ENCODE peak calls at places on chromosomes 2 and 18, in nine cellular contexts. G, V, M, L, H, E, Z, S and R are unnamed samples.

GRCh38 chr18:74082476-74083070 is 65.1 kb downstream of the FBXO15 start:
- DNase-seq in G (peak; percentile 83), V (peak; percentile 24), M (peak; percentile 77), L (peak; percentile 55), H (peak; percentile 70), E (peak; percentile 55), Z (peak; percentile 66), S (peak; percentile 70), R (peak; percentile 77)

GRCh38 chr2:19131871-19132270 is 226.6 kb downstream of the OSR1 start:
- DNase-seq in G (no peak), V (no peak), M (no peak), L (no peak), H (no peak), E (no peak), Z (no peak), S (no peak), R (no peak)

GRCh38 chr18:57819671-57820460 is 16.8 kb upstream of the ATP8B1 start:
- DNase-seq in G (peak; percentile 16), V (peak; percentile 48), M (no peak), L (peak; percentile 82), H (no peak), E (peak; percentile 90), Z (peak; percentile 15), S (peak; percentile 84), R (no peak)

GRCh38 chr2:119438726-119439284 is 7.2 kb downstream of the TMEM37 start:
- DNase-seq in G (no peak), V (no peak), M (no peak), L (no peak), H (no peak), E (no peak), Z (no peak), S (no peak), R (no peak)

GRCh38 chr18:62450546-62451395 is 72.1 kb upstream of the ZCCHC2 start:
- DNase-seq in G (no peak), V (peak; percentile 86), M (no peak), L (peak; percentile 91), H (no peak), E (peak; percentile 93), Z (peak; percentile 14), S (peak; percentile 50), R (no peak)

GRCh38 chr18:68085251-68085650 is 568.7 kb upstream of the DSEL start:
- DNase-seq in G (peak; percentile 29), V (no peak), M (no peak), L (no peak), H (no peak), E (no peak), Z (no peak), S (no peak), R (no peak)

GRCh38 chr2:232927041-232927792 is 57.2 kb downstream of the SNORC start:
- DNase-seq in G (peak; percentile 35), V (no peak), M (peak; percentile 45), L (peak; percentile 35), H (no peak), E (peak; percentile 57), Z (peak; percentile 55), S (no peak), R (no peak)

GRCh38 chr2:215917953-215918620 is 95.3 kb downstream of the MREG start:
- DNase-seq in G (no peak), V (no peak), M (no peak), L (peak; percentile 80), H (peak; percentile 73), E (peak; percentile 87), Z (no peak), S (peak; percentile 31), R (no peak)

GRCh38 chr2:48435909-48436308 is 94.0 kb upstream of the STON1 start:
- DNase-seq in G (no peak), V (no peak), M (no peak), L (peak; percentile 64), H (no peak), E (peak; percentile 13), Z (no peak), S (no peak), R (no peak)

GRCh38 chr2:36357506-36358316 is 2.1 kb downstream of the CRIM1 start:
- DNase-seq in G (peak; percentile 71), V (peak; percentile 69), M (peak; percentile 75), L (peak; percentile 91), H (no peak), E (peak; percentile 78), Z (peak; percentile 41), S (peak; percentile 73), R (peak; percentile 68)

GRCh38 chr18:22412502-22412901 is 5.2 kb downstream of the CTAGE1 start:
- DNase-seq in G (no peak), V (no peak), M (no peak), L (peak; percentile 83), H (no peak), E (no peak), Z (no peak), S (no peak), R (no peak)

GRCh38 chr18:13269599-13270011 is 51.0 kb downstream of the LDLRAD4 start:
- DNase-seq in G (no peak), V (no peak), M (no peak), L (peak; percentile 27), H (no peak), E (no peak), Z (no peak), S (peak; percentile 43), R (no peak)

GRCh38 chr2:14861201-14861600 is 228.7 kb downstream of the LRATD1 start:
- DNase-seq in G (peak; percentile 5), V (no peak), M (no peak), L (no peak), H (peak; percentile 53), E (peak; percentile 12), Z (no peak), S (no peak), R (peak; percentile 4)

GRCh38 chr18:76457957-76458356 is 37.1 kb downstream of the ZNF516 start:
- DNase-seq in G (no peak), V (no peak), M (no peak), L (no peak), H (no peak), E (no peak), Z (no peak), S (no peak), R (no peak)
- H3K4me1 ChIP-seq in G (peaks cover 24% of the 10 kb centered on the region), V (peaks cover 25% of the 10 kb centered on the region), M (peaks cover 53% of the 10 kb centered on the region), L (peaks cover 40% of the 10 kb centered on the region), H (no peaks in the 10 kb centered on the region), E (peaks cover 15% of the 10 kb centered on the region), Z (peaks cover 14% of the 10 kb centered on the region), S (peaks cover 48% of the 10 kb centered on the region), R (peaks cover 6% of the 10 kb centered on the region)

GRCh38 chr2:174580951-174581350 is 16.7 kb downstream of the WIPF1 start:
- DNase-seq in G (no peak), V (no peak), M (no peak), L (no peak), H (no peak), E (no peak), Z (no peak), S (no peak), R (no peak)
- TF ChIP-seq EZH2phosphoT487 in G (no peak), V (no peak), M (no peak), L (no peak), H (no peak), E (no peak), Z (no peak), S (no peak), R (no peak)

DNA sequence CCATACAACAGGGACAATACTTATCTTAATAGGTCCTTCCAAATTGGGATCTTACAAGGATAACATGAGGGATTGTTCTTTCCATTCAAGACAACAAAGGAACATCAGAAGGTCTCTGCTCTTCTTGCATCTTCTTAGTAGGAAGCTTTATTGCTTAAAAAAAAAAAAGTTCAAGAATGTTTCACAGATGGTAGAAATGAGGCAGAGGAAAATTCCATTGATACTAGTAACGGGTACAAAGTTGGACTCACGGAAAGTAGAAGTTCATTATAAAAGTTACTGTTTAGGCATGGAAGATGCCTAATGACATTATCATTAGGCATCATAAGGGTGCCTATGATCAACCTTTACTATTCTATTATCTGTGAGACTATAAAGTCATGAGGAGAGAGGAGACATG is 136.2 kb downstream of the LAMA3 start:
- DNase-seq in G (no peak), V (no peak), M (no peak), L (peak; percentile 74), H (no peak), E (no peak), Z (no peak), S (no peak), R (no peak)
- H3K4me1 ChIP-seq in G (peaks cover 22% of the 10 kb centered on the region), V (peaks cover 14% of the 10 kb centered on the region), M (no peaks in the 10 kb centered on the region), L (peaks cover 39% of the 10 kb centered on the region), H (no peaks in the 10 kb centered on the region), E (peaks cover 25% of the 10 kb centered on the region), Z (peaks cover 14% of the 10 kb centered on the region), S (peaks cover 11% of the 10 kb centered on the region), R (peaks cover 14% of the 10 kb centered on the region)

DNA sequence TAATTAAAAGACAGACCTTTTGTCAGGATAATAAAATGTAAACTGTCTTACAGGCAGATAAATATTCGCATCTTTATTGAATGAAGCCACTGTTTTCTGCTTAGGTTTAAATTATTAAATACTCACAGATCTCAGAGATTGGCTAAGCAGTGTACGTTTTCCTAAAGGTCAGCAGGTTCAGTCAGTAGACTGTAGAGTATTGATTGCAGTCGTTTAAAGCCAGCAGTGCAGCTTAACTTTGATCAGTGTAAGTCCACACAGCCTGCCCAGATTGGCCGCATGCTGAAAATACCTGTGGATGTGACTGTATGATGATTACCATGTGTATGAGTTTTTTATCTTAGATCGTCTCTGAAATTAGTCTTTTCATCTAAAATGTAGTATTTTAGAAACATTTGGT is 42.3 kb downstream of the ATP9B start:
- DNase-seq in G (no peak), V (no peak), M (no peak), L (no peak), H (no peak), E (no peak), Z (no peak), S (no peak), R (no peak)
- TF ChIP-seq EZH2phosphoT487 in G (no peak), V (no peak), M (no peak), L (no peak), H (no peak), E (no peak), Z (no peak), S (no peak), R (no peak)

DNA sequence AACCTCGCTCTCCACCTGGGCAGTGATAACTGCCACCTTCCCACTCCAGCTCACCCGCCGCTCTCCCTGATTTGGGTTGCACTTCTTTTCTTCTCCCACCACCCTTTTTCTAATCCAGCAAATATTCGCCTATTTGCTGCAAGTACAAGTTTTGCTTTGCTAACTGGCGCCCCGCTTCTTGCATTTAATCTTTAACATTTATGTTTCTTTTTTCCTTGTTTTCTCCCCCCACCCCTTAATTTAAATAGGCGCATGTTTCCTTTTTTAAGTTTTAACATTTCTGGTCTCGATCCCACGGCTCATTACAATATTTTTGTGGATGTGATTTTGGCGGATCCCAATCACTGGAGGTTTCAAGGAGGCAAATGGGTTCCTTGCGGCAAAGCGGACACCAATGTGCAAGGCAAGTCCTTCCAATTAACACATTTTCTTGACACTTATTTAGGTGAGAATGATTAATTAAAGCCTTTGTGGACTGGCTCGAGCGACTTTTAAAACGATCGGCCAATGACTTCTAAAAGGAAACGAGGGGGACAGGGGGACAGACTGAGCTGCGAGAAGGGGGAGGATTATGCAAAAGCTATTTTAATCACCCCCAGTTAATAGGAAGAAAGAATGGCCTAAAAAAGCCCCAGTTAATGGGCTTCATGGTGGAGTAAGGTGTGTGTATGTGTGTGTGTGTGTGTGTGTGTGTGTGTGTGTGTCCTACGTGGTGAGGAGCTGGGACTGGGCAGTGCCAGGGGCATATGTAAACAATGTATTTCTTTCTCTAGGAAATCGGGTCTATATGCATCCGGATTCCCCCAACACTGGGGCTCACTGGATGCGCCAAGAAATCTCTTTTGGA is 1.6 kb downstream of the TBR1 start:
- DNase-seq in G (no peak), V (no peak), M (peak; percentile 23), L (no peak), H (no peak), E (no peak), Z (no peak), S (no peak), R (no peak)
- H3K4me1 ChIP-seq in G (peaks cover 71% of the 10 kb centered on the region), V (no peaks in the 10 kb centered on the region), M (peaks cover 16% of the 10 kb centered on the region), L (no peaks in the 10 kb centered on the region), H (no peaks in the 10 kb centered on the region), E (peaks cover 6% of the 10 kb centered on the region), Z (no peaks in the 10 kb centered on the region), S (peaks cover 18% of the 10 kb centered on the region), R (no peaks in the 10 kb centered on the region)